ENCODE peak calls at places on chromosomes 5 and 9, in seven cellular contexts. F, P, Y, B, U, J and K are unnamed samples.

GRCh38 chr9:107337676-107338590 is 54.9 kb downstream of the RAD23B start:
- DNase-seq in B (peak), F (no peak), P (no peak), U (no peak), J (no peak), Y (no peak), K (no peak)

GRCh38 chr5:154520861-154521453 is 42.9 kb upstream of the HAND1 start:
- DNase-seq in U (peak), P (peak), Y (no peak), B (peak), F (no peak), J (peak), K (no peak)

GRCh38 chr9:106934424-106934823 is 71.5 kb downstream of the ZNF462 start:
- DNase-seq in Y (no peak), B (no peak), J (no peak), U (no peak), P (no peak), F (no peak), K (no peak)

GRCh38 chr5:37926732-37927131 is 86.9 kb upstream of the GDNF start:
- DNase-seq in P (no peak), J (no peak), B (peak), Y (no peak), U (no peak), F (no peak), K (no peak)

GRCh38 chr9:106657951-106658350 is 205.0 kb upstream of the ZNF462 start:
- DNase-seq in F (no peak), J (no peak), Y (no peak), P (no peak), B (no peak), U (no peak), K (no peak)

GRCh38 chr5:14420136-14420808 is 161.3 kb upstream of the OTULINL start:
- DNase-seq in U (no peak), Y (no peak), P (peak), J (no peak), F (no peak), B (no peak), K (no peak)

GRCh38 chr5:463952-464351 is 21.0 kb downstream of the EXOC3 start:
- DNase-seq in F (peak), P (no peak), J (peak), U (no peak), B (no peak), Y (peak), K (no peak)

GRCh38 chr9:83166369-83166768 is 103.4 kb upstream of the RASEF start:
- DNase-seq in F (no peak), B (peak), P (no peak), U (peak), J (no peak), Y (no peak), K (no peak)

GRCh38 chr9:116232425-116233159 is 79.0 kb downstream of the PAPPA start:
- DNase-seq in B (no peak), U (no peak), Y (no peak), J (no peak), P (peak), F (no peak), K (no peak)

GRCh38 chr5:158701406-158702177 is 398.1 kb downstream of the EBF1 start:
- DNase-seq in P (peak), Y (no peak), B (no peak), U (no peak), J (no peak), F (no peak), K (no peak)

GRCh38 chr5:24905123-24905522 is 260.3 kb upstream of the CDH10 start:
- DNase-seq in B (no peak), J (no peak), F (no peak), P (peak), Y (no peak), U (no peak), K (no peak)

GRCh38 chr9:137502008-137502913 is 43.1 kb upstream of the NSMF start:
- DNase-seq in B (no peak), F (no peak), J (no peak), Y (no peak), U (peak), P (no peak), K (no peak)